ENCODE peak calls at places on chromosome 5, in five cellular contexts. D, S, A, Y and V are unnamed samples.

GRCh38 chr5:97297063-97297715 is 114.1 kb upstream of the RIOK2 start:
- DNase-seq in D (no peak), S (no peak), A (no peak), Y (peak; percentile 24), V (peak; percentile 51)

GRCh38 chr5:668299-668995 is 24.7 kb downstream of the TPPP start:
- DNase-seq in D (no peak), S (no peak), A (no peak), Y (no peak), V (no peak)

GRCh38 chr5:115191439-115192031 is 21.8 kb upstream of the TRIM36 start:
- DNase-seq in D (no peak), S (no peak), A (no peak), Y (no peak), V (no peak)

GRCh38 chr5:96819806-96820205 is 12.1 kb upstream of the ERAP1 start:
- DNase-seq in D (no peak), S (no peak), A (no peak), Y (no peak), V (no peak)

GRCh38 chr5:89520771-89521170 is 637.8 kb upstream of the MEF2C start:
- DNase-seq in D (no peak), S (no peak), A (no peak), Y (no peak), V (no peak)

GRCh38 chr5:31664566-31664965 is 25.6 kb downstream of the PDZD2 start:
- DNase-seq in D (no peak), S (no peak), A (no peak), Y (peak; percentile 30), V (no peak)

GRCh38 chr5:121503111-121503840 is 348.4 kb upstream of the FTMT start:
- DNase-seq in D (peak; percentile 15), S (no peak), A (peak; percentile 43), Y (peak; percentile 8), V (peak; percentile 27)

GRCh38 chr5:61933787-61934626 is 372.0 kb upstream of the KIF2A start:
- DNase-seq in D (no peak), S (no peak), A (peak; percentile 81), Y (peak; percentile 11), V (peak; percentile 41)

GRCh38 chr5:33468811-33469435 is 28.2 kb downstream of the TARS1 start:
- DNase-seq in D (no peak), S (no peak), A (no peak), Y (no peak), V (no peak)
- H3K36me3 ChIP-seq in D (peaks cover 90% of the 10 kb centered on the region), S (peaks cover 46% of the 10 kb centered on the region), A (peaks cover 25% of the 10 kb centered on the region), Y (peaks cover 94% of the 10 kb centered on the region), V (peaks cover 82% of the 10 kb centered on the region)

GRCh38 chr5:162217037-162217436 is 149.5 kb downstream of the GABRG2 start:
- DNase-seq in D (no peak), S (no peak), A (no peak), Y (no peak), V (no peak)

GRCh38 chr5:162227075-162227474 is 159.5 kb downstream of the GABRG2 start:
- DNase-seq in D (no peak), S (no peak), A (no peak), Y (no peak), V (no peak)

GRCh38 chr5:162221884-162222283 is 154.3 kb downstream of the GABRG2 start:
- DNase-seq in D (no peak), S (no peak), A (no peak), Y (no peak), V (no peak)
- TF ChIP-seq CTCF in D (no peak), S (no peak), A (no peak), Y (peak; percentile 12), V (no peak)

GRCh38 chr5:60577116-60577515 is 122.8 kb downstream of the DEPDC1B start:
- DNase-seq in D (no peak), S (no peak), A (no peak), Y (no peak), V (no peak)
- H3K9me3 ChIP-seq in D (peaks cover 25% of the 10 kb centered on the region), S (no peaks in the 10 kb centered on the region), A (no peaks in the 10 kb centered on the region), Y (no peaks in the 10 kb centered on the region), V (no peaks in the 10 kb centered on the region)

GRCh38 chr5:82320971-82321370 is 42.8 kb upstream of the RPS23 start:
- DNase-seq in D (no peak), S (no peak), A (no peak), Y (no peak), V (no peak)
- H3K36me3 ChIP-seq in D (no peaks in the 10 kb centered on the region), S (no peaks in the 10 kb centered on the region), A (no peaks in the 10 kb centered on the region), Y (no peaks in the 10 kb centered on the region), V (no peaks in the 10 kb centered on the region)